ENCODE peak calls at places on chromosome 17, in seven cellular contexts. One of them, this sample, is unnamed.

GRCh38 chr17:82188001-82188961 is 24.4 kb downstream of the CCDC57 start:
- DNase-seq in CD8-positive, alpha-beta T cell: no peak
- DNase-seq in skeletal muscle cell: no peak
- DNase-seq in fibroblast of lung: no peak
- DNase-seq in foreskin fibroblast: no peak
- DNase-seq in fibroblast of mammary gland: no peak
- DNase-seq in H7: no peak
- DNase-seq in this sample: no peak

GRCh38 chr17:8163978-8164814 is 1.4 kb upstream of the VAMP2 start:
- DNase-seq in CD8-positive, alpha-beta T cell: peak
- DNase-seq in skeletal muscle cell: no peak
- DNase-seq in fibroblast of lung: peak
- DNase-seq in foreskin fibroblast: peak
- DNase-seq in fibroblast of mammary gland: peak
- DNase-seq in H7: peak
- DNase-seq in this sample: peak

GRCh38 chr17:40499551-40500189 is 1.8 kb downstream of the TNS4 start:
- DNase-seq in CD8-positive, alpha-beta T cell: no peak
- DNase-seq in skeletal muscle cell: no peak
- DNase-seq in fibroblast of lung: peak
- DNase-seq in foreskin fibroblast: peak
- DNase-seq in fibroblast of mammary gland: peak
- DNase-seq in H7: peak
- DNase-seq in this sample: peak

GRCh38 chr17:47980516-47980915 is 9.6 kb downstream of the CDK5RAP3 start:
- DNase-seq in CD8-positive, alpha-beta T cell: no peak
- DNase-seq in skeletal muscle cell: no peak
- DNase-seq in fibroblast of lung: no peak
- DNase-seq in foreskin fibroblast: no peak
- DNase-seq in fibroblast of mammary gland: no peak
- DNase-seq in H7: no peak
- DNase-seq in this sample: no peak

GRCh38 chr17:17849863-17850373 is 13.1 kb upstream of the SREBF1 start:
- DNase-seq in CD8-positive, alpha-beta T cell: peak
- DNase-seq in skeletal muscle cell: no peak
- DNase-seq in fibroblast of lung: peak
- DNase-seq in foreskin fibroblast: peak
- DNase-seq in fibroblast of mammary gland: peak
- DNase-seq in H7: peak
- DNase-seq in this sample: peak

GRCh38 chr17:68446626-68447041 is 10.7 kb downstream of the WIPI1 start:
- DNase-seq in CD8-positive, alpha-beta T cell: no peak
- DNase-seq in skeletal muscle cell: no peak
- DNase-seq in fibroblast of lung: no peak
- DNase-seq in foreskin fibroblast: no peak
- DNase-seq in fibroblast of mammary gland: no peak
- DNase-seq in H7: no peak
- DNase-seq in this sample: no peak

GRCh38 chr17:81683208-81683583 is 401 bp downstream of the ARL16 start:
- DNase-seq in CD8-positive, alpha-beta T cell: no peak
- DNase-seq in skeletal muscle cell: no peak
- DNase-seq in fibroblast of lung: no peak
- DNase-seq in foreskin fibroblast: no peak
- DNase-seq in fibroblast of mammary gland: peak
- DNase-seq in H7: no peak
- DNase-seq in this sample: peak

GRCh38 chr17:42704495-42705494 is 22.5 kb downstream of the CNTNAP1 start:
- DNase-seq in CD8-positive, alpha-beta T cell: no peak
- DNase-seq in skeletal muscle cell: no peak
- DNase-seq in fibroblast of lung: no peak
- DNase-seq in foreskin fibroblast: no peak
- DNase-seq in fibroblast of mammary gland: no peak
- DNase-seq in H7: no peak
- DNase-seq in this sample: no peak

GRCh38 chr17:15233022-15233805 is 31.9 kb downstream of the PMP22 start:
- DNase-seq in CD8-positive, alpha-beta T cell: no peak
- DNase-seq in skeletal muscle cell: peak
- DNase-seq in fibroblast of lung: peak
- DNase-seq in foreskin fibroblast: peak
- DNase-seq in fibroblast of mammary gland: peak
- DNase-seq in H7: peak
- DNase-seq in this sample: peak

GRCh38 chr17:64343071-64343774 is 47.4 kb downstream of the PECAM1 start:
- DNase-seq in CD8-positive, alpha-beta T cell: no peak
- DNase-seq in skeletal muscle cell: no peak
- DNase-seq in fibroblast of lung: no peak
- DNase-seq in foreskin fibroblast: no peak
- DNase-seq in fibroblast of mammary gland: no peak
- DNase-seq in H7: no peak
- DNase-seq in this sample: no peak

GRCh38 chr17:57484081-57484666 is 227.9 kb downstream of the MSI2 start:
- DNase-seq in CD8-positive, alpha-beta T cell: no peak
- DNase-seq in skeletal muscle cell: no peak
- DNase-seq in fibroblast of lung: no peak
- DNase-seq in foreskin fibroblast: peak
- DNase-seq in fibroblast of mammary gland: peak
- DNase-seq in H7: no peak
- DNase-seq in this sample: no peak

GRCh38 chr17:57482657-57483056 is 226.3 kb downstream of the MSI2 start:
- DNase-seq in CD8-positive, alpha-beta T cell: no peak
- DNase-seq in skeletal muscle cell: no peak
- DNase-seq in fibroblast of lung: no peak
- DNase-seq in foreskin fibroblast: no peak
- DNase-seq in fibroblast of mammary gland: no peak
- DNase-seq in H7: no peak
- DNase-seq in this sample: no peak

GRCh38 chr17:57480438-57481196 is 224.3 kb downstream of the MSI2 start:
- DNase-seq in CD8-positive, alpha-beta T cell: no peak
- DNase-seq in skeletal muscle cell: no peak
- DNase-seq in fibroblast of lung: peak
- DNase-seq in foreskin fibroblast: peak
- DNase-seq in fibroblast of mammary gland: peak
- DNase-seq in H7: no peak
- DNase-seq in this sample: no peak

GRCh38 chr17:57478851-57479250 is 222.5 kb downstream of the MSI2 start:
- DNase-seq in CD8-positive, alpha-beta T cell: no peak
- DNase-seq in skeletal muscle cell: no peak
- DNase-seq in fibroblast of lung: no peak
- DNase-seq in foreskin fibroblast: no peak
- DNase-seq in fibroblast of mammary gland: no peak
- DNase-seq in H7: no peak
- DNase-seq in this sample: no peak

DNA sequence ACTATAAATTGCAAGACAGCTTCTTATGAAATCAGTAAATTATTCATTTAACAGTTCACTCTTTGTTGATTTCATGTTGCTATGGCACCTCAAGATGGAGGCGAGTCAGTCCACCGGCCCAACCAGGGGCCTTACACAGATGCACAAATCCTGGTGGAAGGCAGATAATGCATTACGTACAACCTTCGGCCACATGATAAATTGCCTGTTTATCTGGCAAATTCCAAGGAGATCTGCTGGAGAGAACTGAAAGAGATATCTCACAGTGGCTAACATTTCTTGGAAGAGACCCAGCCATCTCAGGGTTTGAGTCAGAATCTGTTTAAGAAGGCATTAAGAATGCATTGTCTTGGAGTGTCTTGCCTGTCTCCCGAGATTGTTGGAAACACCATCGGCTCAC is 225.6 kb downstream of the MSI2 start:
- DNase-seq in CD8-positive, alpha-beta T cell: no peak
- DNase-seq in skeletal muscle cell: peak
- DNase-seq in fibroblast of lung: peak
- DNase-seq in foreskin fibroblast: peak
- DNase-seq in fibroblast of mammary gland: peak
- DNase-seq in H7: no peak
- DNase-seq in this sample: peak
- H3K4me3 ChIP-seq in CD8-positive, alpha-beta T cell: no peak
- H3K4me3 ChIP-seq in skeletal muscle cell: no peak
- H3K4me3 ChIP-seq in fibroblast of lung: no peak
- H3K4me3 ChIP-seq in foreskin fibroblast: no peak
- H3K4me3 ChIP-seq in fibroblast of mammary gland: no peak
- H3K4me3 ChIP-seq in H7: no peak
- H3K4me3 ChIP-seq in this sample: no peak

GRCh38 chr17:51439395-51440229 is 179.3 kb downstream of the UTP18 start:
- DNase-seq in CD8-positive, alpha-beta T cell: no peak
- DNase-seq in skeletal muscle cell: no peak
- DNase-seq in fibroblast of lung: no peak
- DNase-seq in foreskin fibroblast: no peak
- DNase-seq in fibroblast of mammary gland: no peak
- DNase-seq in H7: no peak
- DNase-seq in this sample: peak

GRCh38 chr17:51445934-51446333 is 185.6 kb downstream of the UTP18 start:
- DNase-seq in CD8-positive, alpha-beta T cell: no peak
- DNase-seq in skeletal muscle cell: no peak
- DNase-seq in fibroblast of lung: no peak
- DNase-seq in foreskin fibroblast: no peak
- DNase-seq in fibroblast of mammary gland: no peak
- DNase-seq in H7: no peak
- DNase-seq in this sample: no peak

GRCh38 chr17:51441431-51441830 is 181.1 kb downstream of the UTP18 start:
- DNase-seq in CD8-positive, alpha-beta T cell: no peak
- DNase-seq in skeletal muscle cell: no peak
- DNase-seq in fibroblast of lung: no peak
- DNase-seq in foreskin fibroblast: no peak
- DNase-seq in fibroblast of mammary gland: no peak
- DNase-seq in H7: no peak
- DNase-seq in this sample: no peak

DNA sequence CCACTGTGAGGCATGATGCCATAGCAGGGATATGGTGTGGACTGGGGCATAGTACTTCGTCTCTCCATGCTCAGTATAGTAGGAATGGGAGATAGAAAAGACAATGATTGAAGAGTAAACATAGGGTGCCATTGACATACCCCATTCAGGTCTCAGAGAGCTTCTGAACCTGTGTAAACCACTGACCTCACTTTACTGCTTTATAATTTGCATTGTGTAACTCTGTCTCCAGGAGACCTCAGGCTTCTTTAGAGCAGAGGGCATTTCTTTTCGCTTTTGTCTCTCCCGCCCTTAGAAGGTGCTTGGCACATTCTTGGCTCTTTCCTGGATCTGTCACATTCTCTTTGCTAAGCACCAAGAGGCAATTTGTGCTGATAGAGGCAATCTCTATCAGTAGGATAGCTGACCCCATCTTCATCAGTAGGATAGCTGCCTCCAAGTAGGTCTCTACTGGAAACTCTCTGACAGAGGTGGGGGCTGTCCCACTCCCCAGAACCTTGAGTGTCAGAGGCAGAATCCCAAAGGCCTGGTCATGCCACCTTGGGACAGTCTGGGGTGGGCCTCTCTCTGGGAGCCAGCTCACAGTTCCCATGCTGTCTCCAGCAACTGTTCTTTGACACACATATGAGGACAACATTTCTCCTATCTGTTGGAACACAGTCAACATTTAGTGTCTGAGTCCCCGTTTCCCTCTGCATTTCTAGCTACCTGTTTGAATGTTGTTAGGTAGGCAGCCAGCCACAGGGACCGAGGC is 181.9 kb downstream of the UTP18 start:
- DNase-seq in CD8-positive, alpha-beta T cell: no peak
- DNase-seq in skeletal muscle cell: no peak
- DNase-seq in fibroblast of lung: no peak
- DNase-seq in foreskin fibroblast: no peak
- DNase-seq in fibroblast of mammary gland: no peak
- DNase-seq in H7: no peak
- DNase-seq in this sample: no peak
- H3K4me3 ChIP-seq in CD8-positive, alpha-beta T cell: no peak
- H3K4me3 ChIP-seq in skeletal muscle cell: no peak
- H3K4me3 ChIP-seq in fibroblast of lung: no peak
- H3K4me3 ChIP-seq in foreskin fibroblast: no peak
- H3K4me3 ChIP-seq in fibroblast of mammary gland: no peak
- H3K4me3 ChIP-seq in H7: no peak
- H3K4me3 ChIP-seq in this sample: no peak

DNA sequence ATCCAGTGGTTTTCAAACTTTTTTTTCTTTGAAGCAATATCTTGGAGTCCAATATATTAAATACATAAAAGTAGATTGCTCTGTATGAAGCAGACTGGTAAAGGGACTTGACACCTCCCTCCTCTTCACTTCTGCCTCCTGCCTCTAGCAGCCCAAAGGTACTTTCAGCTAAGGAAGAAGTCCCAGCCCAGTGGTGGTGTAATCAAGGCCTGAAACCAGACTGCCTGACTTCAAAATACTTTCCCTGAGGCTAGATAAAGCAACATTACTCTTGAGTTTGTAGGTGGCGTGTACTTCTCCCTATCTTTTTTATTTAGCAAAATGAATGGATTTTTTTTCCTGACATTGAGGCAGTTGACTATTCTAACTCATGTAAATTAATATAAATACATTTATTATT is 122.4 kb upstream of the TMEM97 start:
- DNase-seq in CD8-positive, alpha-beta T cell: no peak
- DNase-seq in skeletal muscle cell: no peak
- DNase-seq in fibroblast of lung: no peak
- DNase-seq in foreskin fibroblast: no peak
- DNase-seq in fibroblast of mammary gland: no peak
- DNase-seq in H7: no peak
- DNase-seq in this sample: no peak
- H3K4me3 ChIP-seq in CD8-positive, alpha-beta T cell: no peak
- H3K4me3 ChIP-seq in skeletal muscle cell: no peak
- H3K4me3 ChIP-seq in fibroblast of lung: no peak
- H3K4me3 ChIP-seq in foreskin fibroblast: no peak
- H3K4me3 ChIP-seq in fibroblast of mammary gland: no peak
- H3K4me3 ChIP-seq in H7: no peak
- H3K4me3 ChIP-seq in this sample: no peak

DNA sequence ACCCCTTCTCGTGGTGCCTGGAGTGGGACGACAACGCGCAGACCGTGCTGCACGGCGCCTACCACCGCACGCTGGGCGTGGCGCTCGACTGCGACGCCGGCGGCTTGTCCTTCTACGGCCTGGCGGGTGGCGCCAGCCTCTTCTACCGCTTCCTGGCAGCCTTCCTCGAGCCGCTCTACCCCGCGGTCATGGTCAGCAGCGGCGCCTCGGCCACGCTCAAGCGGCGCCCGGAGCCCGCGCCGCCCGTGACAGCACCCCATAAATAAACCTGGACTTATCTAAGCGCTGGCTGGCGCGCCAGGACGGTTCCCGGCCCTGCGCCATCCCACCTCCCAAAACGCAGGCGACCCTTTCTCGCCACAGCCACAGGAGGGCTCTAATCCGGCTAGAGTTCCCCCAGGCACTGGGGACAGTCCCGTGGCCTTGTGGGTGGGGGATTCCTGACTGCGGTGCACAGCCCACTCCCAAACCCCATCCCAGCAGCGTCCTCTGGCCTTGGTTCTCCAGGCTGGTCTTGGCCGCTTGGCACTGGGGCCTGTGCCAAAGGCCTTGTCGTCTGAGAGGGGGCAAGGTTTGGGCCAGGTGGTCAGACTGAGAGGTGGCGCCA is 10.2 kb upstream of the SLC16A5 start:
- DNase-seq in CD8-positive, alpha-beta T cell: peak
- DNase-seq in skeletal muscle cell: no peak
- DNase-seq in fibroblast of lung: no peak
- DNase-seq in foreskin fibroblast: peak
- DNase-seq in fibroblast of mammary gland: no peak
- DNase-seq in H7: peak
- DNase-seq in this sample: no peak
- H3K4me3 ChIP-seq in CD8-positive, alpha-beta T cell: peak
- H3K4me3 ChIP-seq in skeletal muscle cell: no peak
- H3K4me3 ChIP-seq in fibroblast of lung: no peak
- H3K4me3 ChIP-seq in foreskin fibroblast: no peak
- H3K4me3 ChIP-seq in fibroblast of mammary gland: no peak
- H3K4me3 ChIP-seq in H7: no peak
- H3K4me3 ChIP-seq in this sample: no peak

This sample was measured in MG63.